ENCODE peak calls at places on chromosome 18, in six cellular contexts. One of them, this sample, is unnamed.

GRCh38 chr18:49966090-49966489 is 152.8 kb upstream of the ACAA2 start:
- DNase-seq in RWPE1: no peak
- DNase-seq in astrocyte of the spinal cord: no peak
- DNase-seq in fibroblast of mammary gland: no peak
- DNase-seq in heart right ventricle: no peak
- DNase-seq in endothelial cell: no peak
- DNase-seq in this sample: no peak

GRCh38 chr18:56003009-56003408 is 415.0 kb upstream of the TCF4 start:
- DNase-seq in fibroblast of mammary gland: no peak
- DNase-seq in endothelial cell: no peak
- DNase-seq in astrocyte of the spinal cord: no peak
- DNase-seq in heart right ventricle: no peak
- DNase-seq in RWPE1: no peak
- DNase-seq in this sample: no peak

GRCh38 chr18:12283666-12284065 is 24.4 kb upstream of the TUBB6 start:
- DNase-seq in endothelial cell: no peak
- DNase-seq in heart right ventricle: no peak
- DNase-seq in fibroblast of mammary gland: no peak
- DNase-seq in RWPE1: no peak
- DNase-seq in astrocyte of the spinal cord: no peak
- DNase-seq in this sample: no peak

GRCh38 chr18:13638684-13639083 is 87.7 kb downstream of the FAM210A start:
- DNase-seq in endothelial cell: no peak
- DNase-seq in RWPE1: no peak
- DNase-seq in fibroblast of mammary gland: no peak
- DNase-seq in heart right ventricle: no peak
- DNase-seq in astrocyte of the spinal cord: no peak
- DNase-seq in this sample: no peak

GRCh38 chr18:28972333-28972732 is 795.4 kb upstream of the CDH2 start:
- DNase-seq in RWPE1: no peak
- DNase-seq in astrocyte of the spinal cord: no peak
- DNase-seq in heart right ventricle: no peak
- DNase-seq in endothelial cell: no peak
- DNase-seq in fibroblast of mammary gland: no peak
- DNase-seq in this sample: no peak

GRCh38 chr18:38611036-38611964 is 1045.7 kb upstream of the CELF4 start:
- DNase-seq in astrocyte of the spinal cord: no peak
- DNase-seq in heart right ventricle: no peak
- DNase-seq in RWPE1: no peak
- DNase-seq in fibroblast of mammary gland: no peak
- DNase-seq in endothelial cell: no peak
- DNase-seq in this sample: no peak

GRCh38 chr18:22378672-22379282 is 38.9 kb downstream of the CTAGE1 start:
- DNase-seq in fibroblast of mammary gland: peak
- DNase-seq in endothelial cell: peak
- DNase-seq in astrocyte of the spinal cord: peak
- DNase-seq in heart right ventricle: peak
- DNase-seq in RWPE1: peak
- DNase-seq in this sample: no peak

GRCh38 chr18:54351186-54351585 is 6.5 kb downstream of the STARD6 start:
- DNase-seq in astrocyte of the spinal cord: no peak
- DNase-seq in endothelial cell: no peak
- DNase-seq in fibroblast of mammary gland: no peak
- DNase-seq in heart right ventricle: no peak
- DNase-seq in RWPE1: no peak
- DNase-seq in this sample: peak

GRCh38 chr18:78901923-78902794 is 77.5 kb upstream of the SALL3 start:
- DNase-seq in fibroblast of mammary gland: no peak
- DNase-seq in heart right ventricle: no peak
- DNase-seq in astrocyte of the spinal cord: no peak
- DNase-seq in RWPE1: no peak
- DNase-seq in endothelial cell: no peak
- DNase-seq in this sample: no peak

GRCh38 chr18:13500891-13501887 is 225.2 kb downstream of the FAM210A start:
- DNase-seq in astrocyte of the spinal cord: peak
- DNase-seq in RWPE1: peak
- DNase-seq in fibroblast of mammary gland: peak
- DNase-seq in endothelial cell: no peak
- DNase-seq in heart right ventricle: peak
- DNase-seq in this sample: no peak

GRCh38 chr18:44682871-44683221 is 2.2 kb downstream of the SETBP1 start:
- DNase-seq in endothelial cell: no peak
- DNase-seq in fibroblast of mammary gland: peak
- DNase-seq in RWPE1: no peak
- DNase-seq in astrocyte of the spinal cord: peak
- DNase-seq in heart right ventricle: no peak
- DNase-seq in this sample: no peak

GRCh38 chr18:59927246-59927825 is 27.5 kb downstream of the PMAIP1 start:
- DNase-seq in fibroblast of mammary gland: peak
- DNase-seq in endothelial cell: no peak
- DNase-seq in astrocyte of the spinal cord: no peak
- DNase-seq in heart right ventricle: no peak
- DNase-seq in RWPE1: no peak
- DNase-seq in this sample: no peak

DNA sequence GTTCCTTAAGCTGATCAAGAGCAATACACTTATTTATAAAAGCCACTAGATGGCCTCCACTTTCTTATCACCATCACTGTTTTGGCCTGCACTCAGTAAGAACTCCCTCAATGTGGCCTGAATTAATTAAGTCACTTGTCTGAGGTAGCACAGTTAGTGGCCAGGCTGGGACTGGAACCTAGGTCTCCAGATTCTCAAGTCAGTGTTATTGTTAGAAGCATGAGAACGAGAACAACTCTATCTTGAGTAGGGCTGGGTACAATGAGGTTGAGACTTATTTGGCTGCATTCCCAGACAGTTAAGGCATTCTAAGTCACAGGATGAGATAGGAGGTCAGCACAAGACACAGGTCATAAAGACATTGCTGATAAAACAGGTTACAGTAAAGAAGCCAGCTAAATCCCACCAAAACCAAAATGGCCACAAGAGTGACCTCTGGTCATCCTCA is 115.8 kb downstream of the SS18 start:
- DNase-seq in astrocyte of the spinal cord: no peak
- DNase-seq in endothelial cell: no peak
- DNase-seq in fibroblast of mammary gland: no peak
- DNase-seq in heart right ventricle: no peak
- DNase-seq in RWPE1: no peak
- DNase-seq in this sample: no peak
- TF ChIP-seq CTCF in astrocyte of the spinal cord: no peak
- TF ChIP-seq CTCF in endothelial cell: no peak
- TF ChIP-seq CTCF in fibroblast of mammary gland: no peak
- TF ChIP-seq CTCF in heart right ventricle: no peak
- TF ChIP-seq CTCF in RWPE1: no peak
- TF ChIP-seq CTCF in this sample: no peak

GRCh38 chr18:7037470-7037869 is 80.1 kb downstream of the LAMA1 start:
- DNase-seq in endothelial cell: no peak
- DNase-seq in astrocyte of the spinal cord: no peak
- DNase-seq in heart right ventricle: no peak
- DNase-seq in RWPE1: no peak
- DNase-seq in fibroblast of mammary gland: no peak
- DNase-seq in this sample: no peak

GRCh38 chr18:7035807-7036206 is 81.8 kb downstream of the LAMA1 start:
- DNase-seq in heart right ventricle: no peak
- DNase-seq in astrocyte of the spinal cord: no peak
- DNase-seq in RWPE1: no peak
- DNase-seq in endothelial cell: no peak
- DNase-seq in fibroblast of mammary gland: no peak
- DNase-seq in this sample: no peak

GRCh38 chr18:7034924-7035323 is 82.7 kb downstream of the LAMA1 start:
- DNase-seq in heart right ventricle: no peak
- DNase-seq in RWPE1: no peak
- DNase-seq in astrocyte of the spinal cord: no peak
- DNase-seq in endothelial cell: no peak
- DNase-seq in fibroblast of mammary gland: no peak
- DNase-seq in this sample: no peak

GRCh38 chr18:7028625-7029024 is 89.0 kb downstream of the LAMA1 start:
- DNase-seq in endothelial cell: no peak
- DNase-seq in fibroblast of mammary gland: no peak
- DNase-seq in RWPE1: no peak
- DNase-seq in heart right ventricle: no peak
- DNase-seq in astrocyte of the spinal cord: no peak
- DNase-seq in this sample: no peak

GRCh38 chr18:7032537-7032936 is 85.1 kb downstream of the LAMA1 start:
- DNase-seq in RWPE1: no peak
- DNase-seq in heart right ventricle: no peak
- DNase-seq in endothelial cell: no peak
- DNase-seq in fibroblast of mammary gland: no peak
- DNase-seq in astrocyte of the spinal cord: no peak
- DNase-seq in this sample: no peak
- TF ChIP-seq CTCF in RWPE1: no peak
- TF ChIP-seq CTCF in heart right ventricle: no peak
- TF ChIP-seq CTCF in endothelial cell: no peak
- TF ChIP-seq CTCF in fibroblast of mammary gland: no peak
- TF ChIP-seq CTCF in astrocyte of the spinal cord: no peak
- TF ChIP-seq CTCF in this sample: no peak

DNA sequence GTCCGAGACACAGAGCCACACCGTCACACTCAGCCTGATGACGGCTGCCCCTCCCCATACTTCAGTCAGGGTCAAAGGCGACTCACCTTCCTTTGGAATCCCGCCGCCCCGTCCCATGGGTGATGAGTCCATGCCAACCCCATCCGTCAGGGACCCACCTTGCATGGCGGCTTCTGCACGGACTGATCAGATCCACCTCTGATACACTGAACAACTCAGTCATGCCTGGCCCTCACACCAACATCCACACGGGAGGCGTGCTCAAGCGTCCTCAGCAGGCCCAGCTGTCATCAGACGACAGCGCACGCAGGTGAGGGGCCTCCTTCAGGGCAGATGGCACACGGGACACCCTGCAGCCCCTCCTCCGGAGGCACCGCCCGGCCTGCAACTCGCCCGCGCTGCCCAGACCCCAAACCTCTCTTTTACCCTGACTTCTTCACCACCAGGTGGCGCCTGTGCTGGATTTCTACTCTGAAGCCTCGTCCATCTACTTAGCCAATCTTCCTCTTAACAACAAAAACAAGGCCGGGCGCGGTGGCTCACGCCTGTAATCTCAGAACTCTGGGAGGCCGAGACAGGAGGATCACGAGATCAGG is 89.2 kb downstream of the ZNF516 start:
- DNase-seq in heart right ventricle: peak
- DNase-seq in RWPE1: peak
- DNase-seq in astrocyte of the spinal cord: no peak
- DNase-seq in fibroblast of mammary gland: peak
- DNase-seq in endothelial cell: peak
- DNase-seq in this sample: peak
- TF ChIP-seq CTCF in heart right ventricle: peak
- TF ChIP-seq CTCF in RWPE1: peak
- TF ChIP-seq CTCF in astrocyte of the spinal cord: peak
- TF ChIP-seq CTCF in fibroblast of mammary gland: peak
- TF ChIP-seq CTCF in endothelial cell: peak
- TF ChIP-seq CTCF in this sample: peak

GRCh38 chr18:46518438-46518837 is 138.6 kb downstream of the LOXHD1 start:
- DNase-seq in endothelial cell: no peak
- DNase-seq in fibroblast of mammary gland: no peak
- DNase-seq in RWPE1: peak
- DNase-seq in heart right ventricle: peak
- DNase-seq in astrocyte of the spinal cord: no peak
- DNase-seq in this sample: peak
- TF ChIP-seq CTCF in endothelial cell: no peak
- TF ChIP-seq CTCF in fibroblast of mammary gland: no peak
- TF ChIP-seq CTCF in RWPE1: peak
- TF ChIP-seq CTCF in heart right ventricle: peak
- TF ChIP-seq CTCF in astrocyte of the spinal cord: no peak
- TF ChIP-seq CTCF in this sample: peak

DNA sequence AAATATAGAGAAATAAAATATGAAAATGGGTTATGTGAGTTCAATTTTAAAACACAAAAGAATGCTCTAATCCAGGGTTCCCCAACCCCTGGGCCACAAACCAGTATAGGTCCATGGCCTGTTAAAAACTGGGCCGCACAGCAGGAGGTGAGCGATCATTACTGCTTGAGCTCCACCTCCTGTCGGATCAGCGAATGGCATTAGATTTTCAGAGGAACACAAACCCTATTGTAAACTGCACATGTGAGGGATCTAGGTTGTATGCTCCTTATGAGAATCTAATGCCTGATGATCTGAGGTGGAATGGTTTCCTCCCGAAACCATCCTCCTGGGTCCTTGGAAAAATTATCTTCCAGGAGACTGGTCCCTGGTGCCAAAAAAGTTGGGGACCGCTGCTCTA is 34.7 kb downstream of the TTR start:
- DNase-seq in astrocyte of the spinal cord: no peak
- DNase-seq in RWPE1: no peak
- DNase-seq in endothelial cell: no peak
- DNase-seq in heart right ventricle: no peak
- DNase-seq in fibroblast of mammary gland: no peak
- DNase-seq in this sample: no peak
- TF ChIP-seq CTCF in astrocyte of the spinal cord: no peak
- TF ChIP-seq CTCF in RWPE1: no peak
- TF ChIP-seq CTCF in endothelial cell: no peak
- TF ChIP-seq CTCF in heart right ventricle: peak
- TF ChIP-seq CTCF in fibroblast of mammary gland: no peak
- TF ChIP-seq CTCF in this sample: no peak

DNA sequence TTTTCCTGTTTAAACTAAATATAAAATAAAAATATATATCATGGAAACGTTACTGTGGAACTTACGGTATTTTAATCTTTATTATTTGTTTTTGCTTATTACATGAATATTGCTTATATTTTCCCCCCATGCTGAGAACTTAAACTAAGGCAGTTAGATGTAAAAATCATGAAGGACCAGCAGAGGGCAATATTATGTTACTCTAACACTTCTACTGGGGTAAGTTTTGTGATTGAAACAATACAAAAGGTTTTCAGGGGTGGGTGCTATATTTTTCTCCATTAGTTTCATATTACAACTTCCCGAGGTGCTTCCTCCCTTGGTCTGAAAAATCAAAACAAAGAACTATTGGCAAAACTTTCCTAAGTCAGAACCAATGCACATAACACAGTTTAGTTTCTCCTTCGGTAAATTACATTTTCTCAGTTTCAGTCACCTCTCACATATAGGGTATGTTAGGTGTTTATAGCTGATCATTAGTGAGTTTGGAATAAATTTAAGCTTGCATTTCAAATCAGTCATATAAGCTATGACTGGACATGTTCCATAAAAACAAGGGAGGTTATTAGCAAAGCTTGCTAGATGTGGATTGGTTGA is 54.8 kb downstream of the ZNF407 start:
- DNase-seq in endothelial cell: no peak
- DNase-seq in fibroblast of mammary gland: peak
- DNase-seq in heart right ventricle: no peak
- DNase-seq in RWPE1: peak
- DNase-seq in astrocyte of the spinal cord: peak
- DNase-seq in this sample: no peak
- TF ChIP-seq CTCF in endothelial cell: peak
- TF ChIP-seq CTCF in fibroblast of mammary gland: peak
- TF ChIP-seq CTCF in heart right ventricle: peak
- TF ChIP-seq CTCF in RWPE1: peak
- TF ChIP-seq CTCF in astrocyte of the spinal cord: peak
- TF ChIP-seq CTCF in this sample: peak

GRCh38 chr18:36942264-36942663 is 113.3 kb downstream of the KIAA1328 start:
- DNase-seq in RWPE1: no peak
- DNase-seq in endothelial cell: peak
- DNase-seq in astrocyte of the spinal cord: peak
- DNase-seq in fibroblast of mammary gland: peak
- DNase-seq in heart right ventricle: no peak
- DNase-seq in this sample: no peak
- TF ChIP-seq CTCF in RWPE1: no peak
- TF ChIP-seq CTCF in endothelial cell: peak
- TF ChIP-seq CTCF in astrocyte of the spinal cord: peak
- TF ChIP-seq CTCF in fibroblast of mammary gland: peak
- TF ChIP-seq CTCF in heart right ventricle: peak
- TF ChIP-seq CTCF in this sample: peak

GRCh38 chr18:5237723-5238370 is 40.8 kb upstream of the AKAIN1 start:
- DNase-seq in RWPE1: peak
- DNase-seq in fibroblast of mammary gland: peak
- DNase-seq in astrocyte of the spinal cord: peak
- DNase-seq in heart right ventricle: peak
- DNase-seq in endothelial cell: peak
- DNase-seq in this sample: peak
- TF ChIP-seq CTCF in RWPE1: no peak
- TF ChIP-seq CTCF in fibroblast of mammary gland: no peak
- TF ChIP-seq CTCF in astrocyte of the spinal cord: no peak
- TF ChIP-seq CTCF in heart right ventricle: peak
- TF ChIP-seq CTCF in endothelial cell: no peak
- TF ChIP-seq CTCF in this sample: no peak

This sample was measured in PC-9.